ENCODE peak calls at places on chromosomes 12 and 14, in ten cellular contexts. V is T-cell; L is right lobe of liver; M is omental fat pad; C is heart left ventricle; W is upper lobe of right lung; H is activated T-cell treated with anti-CD3 and anti-CD28 coated beads, Interleukin-2, amount 50 U/mL, for 4 hours; E is lower lobe of right lung; R is HepG2; S is effector memory CD8-positive, alpha-beta T cell. O is an unnamed sample.

GRCh38 chr14:97580923-97581495 is 783.8 kb downstream of the VRK1 start:
- ATAC-seq in L (no peak), R (no peak), H (no peak), V (no peak), E (no peak), M (no peak), W (no peak), S (no peak), C (no peak), O (no peak)

GRCh38 chr14:34436118-34436905 is 25.7 kb downstream of the SPTSSA start:
- ATAC-seq in R (peak), W (no peak), V (no peak), M (no peak), C (no peak), S (no peak), H (no peak), L (peak), E (peak), O (no peak)

GRCh38 chr14:59199205-59199604 is 10.7 kb downstream of the DAAM1 start:
- ATAC-seq in C (no peak), H (no peak), L (no peak), S (no peak), V (no peak), E (no peak), M (no peak), R (peak), W (no peak), O (no peak)

GRCh38 chr12:87782838-87783237 is 246.4 kb downstream of the C12orf50 start:
- ATAC-seq in W (no peak), C (no peak), H (no peak), L (no peak), R (no peak), E (no peak), M (no peak), S (no peak), V (no peak), O (no peak)

GRCh38 chr14:50775357-50775756 is 55.6 kb downstream of the NIN start:
- ATAC-seq in S (no peak), V (no peak), W (no peak), C (no peak), H (no peak), R (no peak), M (peak), E (no peak), L (no peak), O (no peak)

GRCh38 chr12:124829008-124829707 is 34.5 kb downstream of the SCARB1 start:
- ATAC-seq in H (no peak), L (peak), E (peak), V (no peak), C (no peak), S (no peak), M (peak), R (peak), W (no peak), O (no peak)

GRCh38 chr12:4700621-4701026 is 19.6 kb upstream of the GALNT8 start:
- ATAC-seq in H (no peak), C (peak), E (no peak), S (no peak), M (no peak), L (no peak), W (peak), V (no peak), R (no peak), O (peak)

GRCh38 chr12:45357547-45358417 is 141.9 kb downstream of the ANO6 start:
- ATAC-seq in R (no peak), L (peak), H (no peak), M (peak), E (peak), V (no peak), S (no peak), C (peak), W (peak), O (peak)

GRCh38 chr12:75360920-75361319 is 26.4 kb downstream of the GLIPR1L1 start:
- ATAC-seq in H (no peak), W (no peak), R (no peak), L (no peak), V (no peak), M (no peak), E (no peak), S (peak), C (no peak), O (no peak)

GRCh38 chr14:28375295-28375694 is 391.3 kb upstream of the FOXG1 start:
- ATAC-seq in C (no peak), S (no peak), V (no peak), R (no peak), W (peak), H (no peak), E (no peak), M (no peak), L (peak), O (no peak)

GRCh38 chr14:22541721-22542120 is 47.3 kb downstream of the DAD1 start:
- ATAC-seq in H (no peak), M (no peak), E (no peak), L (no peak), C (no peak), R (no peak), W (no peak), V (no peak), S (no peak), O (no peak)

GRCh38 chr12:810635-811415 is 58.4 kb downstream of the WNK1 start:
- ATAC-seq in W (no peak), C (peak), M (no peak), L (no peak), S (no peak), H (peak), E (no peak), V (no peak), R (no peak), O (no peak)

GRCh38 chr12:110733089-110733715 is 9.5 kb downstream of the PPP1CC start:
- ATAC-seq in V (no peak), S (no peak), C (peak), H (no peak), W (no peak), E (no peak), R (peak), M (no peak), L (peak), O (no peak)

GRCh38 chr12:126506426-126507182 is 1441.4 kb downstream of the AACS start:
- ATAC-seq in R (no peak), L (peak), W (no peak), S (no peak), E (no peak), V (no peak), M (no peak), H (no peak), C (no peak), O (no peak)

GRCh38 chr12:29768372-29768771 is 15.4 kb downstream of the TMTC1 start:
- ATAC-seq in R (no peak), C (no peak), V (no peak), M (no peak), H (no peak), L (no peak), W (no peak), S (no peak), E (no peak), O (no peak)

GRCh38 chr12:128786741-128787391 is 36.9 kb downstream of the SLC15A4 start:
- ATAC-seq in E (no peak), S (no peak), C (no peak), W (no peak), H (no peak), L (no peak), R (no peak), M (no peak), V (no peak), O (no peak)

GRCh38 chr12:104370989-104371870 is 67.7 kb downstream of the EID3 start:
- ATAC-seq in C (no peak), S (no peak), L (no peak), R (no peak), V (no peak), H (peak), E (peak), M (no peak), W (no peak), O (no peak)